ENCODE peak calls at places on chromosomes 12 and 14, in four cellular contexts. S is B cell, U is NCI-H1092, R is AG09319. H is an unnamed sample.

GRCh38 chr12:3489057-3489456 is 1.9 kb upstream of the PRMT8 start:
- DNase-seq in S (no peak), U (no peak), R (no peak), H (no peak)

GRCh38 chr12:83784298-83784890 is 1097.7 kb downstream of the TMTC2 start:
- DNase-seq in S (no peak), R (no peak), U (no peak), H (no peak)

GRCh38 chr14:98952595-98953325 is 319.2 kb downstream of the BCL11B start:
- DNase-seq in U (no peak), R (peak), S (no peak), H (no peak)

GRCh38 chr14:68215628-68216027 is 396.0 kb downstream of the RAD51B start:
- DNase-seq in R (no peak), U (no peak), S (no peak), H (no peak)

GRCh38 chr12:77299910-77300772 is 234.8 kb upstream of the E2F7 start:
- DNase-seq in R (peak), S (no peak), U (no peak), H (no peak)

GRCh38 chr12:67630373-67631088 is 18.0 kb upstream of the DYRK2 start:
- DNase-seq in S (peak), U (no peak), R (no peak), H (peak)

GRCh38 chr12:6361834-6362233 is 13.5 kb downstream of the SCNN1A start:
- DNase-seq in U (no peak), S (no peak), R (no peak), H (no peak)

GRCh38 chr14:77579065-77579464 is 37.4 kb downstream of the SPTLC2 start:
- DNase-seq in R (no peak), U (no peak), S (no peak), H (no peak)

GRCh38 chr12:107091381-107091780 is 2.0 kb downstream of the CRY1 start:
- DNase-seq in S (no peak), R (peak), U (no peak), H (no peak)